ENCODE peak calls at places on chromosomes 2 and 18, in nine cellular contexts. Y is GM13976, T is glutamatergic neuron, Z is neural crest cell, S is colonic mucosa, K is left lung, P is PC-9, V is omental fat pad, O is Peyer's patch. U is an unnamed sample.

GRCh38 chr2:28801726-28802125 is 8.9 kb upstream of the SPDYA start:
- DNase-seq in Y (no peak), T (no peak), Z (no peak), S (no peak), K (no peak), P (peak; percentile 68), V (no peak), O (no peak), U (no peak)

GRCh38 chr2:25131567-25132295 is 36.6 kb downstream of the POMC start:
- DNase-seq in Y (peak; percentile 49), T (peak; percentile 23), Z (no peak), S (peak; percentile 51), K (peak; percentile 83), P (no peak), V (no peak), O (peak; percentile 65), U (no peak)

GRCh38 chr2:226211439-226211838 is 588.2 kb downstream of the IRS1 start:
- DNase-seq in Y (no peak), T (no peak), Z (no peak), S (no peak), K (no peak), P (no peak), V (no peak), O (no peak), U (no peak)

GRCh38 chr2:42874838-42875801 is 82.7 kb upstream of the HAAO start:
- DNase-seq in Y (no peak), T (no peak), Z (no peak), S (no peak), K (no peak), P (no peak), V (peak; percentile 23), O (peak; percentile 49), U (no peak)

GRCh38 chr2:64958556-64958955 is 30.6 kb upstream of the SLC1A4 start:
- DNase-seq in Y (no peak), T (no peak), Z (no peak), S (no peak), K (no peak), P (no peak), V (no peak), O (no peak), U (no peak)

GRCh38 chr2:215283221-215283620 is 28.6 kb upstream of the ATIC start:
- DNase-seq in Y (no peak), T (no peak), Z (no peak), S (no peak), K (no peak), P (peak; percentile 54), V (no peak), O (no peak), U (no peak)

GRCh38 chr2:9336209-9336533 is 87.2 kb downstream of the ITGB1BP1 start:
- DNase-seq in Y (peak; percentile 22), T (no peak), Z (no peak), S (no peak), K (no peak), P (no peak), V (no peak), O (peak; percentile 50), U (peak; percentile 17)

GRCh38 chr18:9039441-9039950 is 63.0 kb upstream of the NDUFV2 start:
- DNase-seq in Y (no peak), T (no peak), Z (no peak), S (no peak), K (no peak), P (no peak), V (no peak), O (no peak), U (no peak)

GRCh38 chr2:223260681-223261080 is 208.7 kb downstream of the KCNE4 start:
- DNase-seq in Y (no peak), T (no peak), Z (no peak), S (no peak), K (no peak), P (no peak), V (no peak), O (no peak), U (no peak)

GRCh38 chr2:221377061-221377460 is 195.0 kb downstream of the EPHA4 start:
- DNase-seq in Y (no peak), T (no peak), Z (no peak), S (no peak), K (no peak), P (no peak), V (no peak), O (no peak), U (no peak)

GRCh38 chr18:14949800-14950415 is 201.9 kb downstream of the ANKRD30B start:
- DNase-seq in Y (no peak), T (no peak), Z (no peak), S (no peak), K (no peak), P (peak; percentile 80), V (no peak), O (no peak), U (no peak)

GRCh38 chr2:202718614-202719013 is 83.8 kb downstream of the FAM117B start:
- DNase-seq in Y (no peak), T (no peak), Z (no peak), S (no peak), K (no peak), P (no peak), V (no peak), O (no peak), U (no peak)

GRCh38 chr18:44826418-44827259 is 146.0 kb downstream of the SETBP1 start:
- DNase-seq in Y (no peak), T (no peak), Z (no peak), S (peak; percentile 84), K (no peak), P (peak; percentile 74), V (peak; percentile 47), O (peak; percentile 75), U (no peak)

GRCh38 chr2:69774984-69775982 is 33.3 kb downstream of the ANXA4 start:
- DNase-seq in Y (peak; percentile 50), T (no peak), Z (no peak), S (no peak), K (no peak), P (no peak), V (no peak), O (no peak), U (peak; percentile 54)

GRCh38 chr18:10936211-10937053 is 212.9 kb downstream of the PIEZO2 start:
- DNase-seq in Y (no peak), T (no peak), Z (no peak), S (no peak), K (no peak), P (no peak), V (no peak), O (no peak), U (no peak)

GRCh38 chr18:394276-394996 is 106.1 kb downstream of the COLEC12 start:
- DNase-seq in Y (no peak), T (no peak), Z (no peak), S (no peak), K (no peak), P (no peak), V (no peak), O (no peak), U (no peak)

GRCh38 chr2:231701456-231702373 is 6.6 kb upstream of the PTMA start:
- DNase-seq in Y (no peak), T (no peak), Z (no peak), S (no peak), K (peak; percentile 88), P (no peak), V (no peak), O (no peak), U (no peak)

GRCh38 chr2:28449489-28450395 is 46.1 kb upstream of the PLB1 start:
- DNase-seq in Y (no peak), T (no peak), Z (no peak), S (no peak), K (no peak), P (peak; percentile 71), V (peak; percentile 60), O (no peak), U (peak; percentile 49)

GRCh38 chr2:149741646-149742045 is 154.1 kb upstream of the MMADHC start:
- DNase-seq in Y (no peak), T (no peak), Z (no peak), S (no peak), K (no peak), P (no peak), V (no peak), O (no peak), U (no peak)

GRCh38 chr2:207330912-207331311 is 165.2 kb upstream of the KLF7 start:
- DNase-seq in Y (no peak), T (no peak), Z (no peak), S (no peak), K (no peak), P (peak; percentile 70), V (peak; percentile 40), O (no peak), U (peak; percentile 29)

GRCh38 chr2:143161982-143162837 is 33.0 kb downstream of the ARHGAP15 start:
- DNase-seq in Y (no peak), T (peak; percentile 37), Z (peak; percentile 24), S (peak; percentile 20), K (no peak), P (no peak), V (no peak), O (peak; percentile 63), U (no peak)
- TF ChIP-seq CTCF in Y (peak; percentile 68), T (no peak), Z (peak; percentile 79), S (peak; percentile 26), K (peak; percentile 46), P (peak; percentile 75), V (no peak), O (peak; percentile 37), U (peak; percentile 73)

GRCh38 chr18:46333371-46334199 is 229.4 kb downstream of the HAUS1 start:
- DNase-seq in Y (no peak), T (peak; percentile 90), Z (peak; percentile 63), S (no peak), K (peak; percentile 71), P (no peak), V (no peak), O (no peak), U (no peak)
- TF ChIP-seq CTCF in Y (no peak), T (no peak), Z (no peak), S (no peak), K (no peak), P (no peak), V (no peak), O (no peak), U (no peak)

DNA sequence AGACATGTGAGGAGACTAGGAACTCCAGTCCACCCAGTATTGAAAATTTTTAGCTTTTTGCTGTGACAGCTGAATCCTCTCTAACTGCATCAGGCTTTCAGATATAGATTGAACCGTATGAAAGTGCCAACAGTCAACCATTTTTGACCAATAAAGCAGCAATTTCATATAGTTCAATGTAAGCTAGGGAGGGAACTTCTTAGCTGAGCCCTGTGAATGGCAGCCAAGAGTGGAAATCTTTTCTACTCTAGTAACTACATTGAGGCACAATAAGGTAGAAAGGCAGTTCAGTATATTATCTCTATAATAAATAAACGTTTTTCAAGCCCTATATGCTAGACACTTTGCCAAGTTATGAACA is 96.3 kb upstream of the TANK start:
- DNase-seq in Y (no peak), T (no peak), Z (no peak), S (no peak), K (no peak), P (no peak), V (no peak), O (no peak), U (no peak)
- TF ChIP-seq CTCF in Y (no peak), T (peak; percentile 43), Z (peak; percentile 47), S (peak; percentile 1), K (no peak), P (peak; percentile 27), V (no peak), O (no peak), U (no peak)

DNA sequence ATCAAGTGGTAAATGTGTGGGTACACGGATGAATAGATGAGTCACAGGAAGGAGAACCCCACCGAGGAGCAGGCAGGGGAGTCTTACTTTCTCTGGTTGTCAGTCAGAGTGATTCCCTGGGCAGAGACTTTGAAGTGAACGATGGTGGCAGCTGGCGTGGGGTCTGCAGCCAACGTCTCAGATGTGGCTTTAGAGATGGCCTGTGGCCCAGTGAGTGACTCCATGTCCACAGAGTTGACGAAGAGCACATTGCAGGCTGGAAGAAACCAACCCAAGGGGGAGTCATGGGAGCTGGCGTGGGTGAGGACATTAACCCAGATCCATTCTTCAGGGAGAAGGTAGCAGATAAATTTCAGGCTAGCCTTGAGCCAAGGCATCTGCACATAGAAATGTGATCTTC is 193.1 kb downstream of the TNS1 start:
- DNase-seq in Y (no peak), T (no peak), Z (no peak), S (no peak), K (no peak), P (no peak), V (no peak), O (no peak), U (no peak)
- TF ChIP-seq CTCF in Y (no peak), T (no peak), Z (no peak), S (no peak), K (no peak), P (no peak), V (no peak), O (no peak), U (no peak)